ENCODE peak calls at places on chromosomes 5 and 9, in four cellular contexts. W is fibroblast of pulmonary artery, C is lower leg skin, Y is ovary. V is an unnamed sample.
A peak's percentile ranks its signal among the peaks of the same experiment; 100 is the strongest.

GRCh38 chr5:35902032-35902681 is 36.3 kb downstream of the CAPSL start:
- DNase-seq in W (no peak), C (no peak), Y (no peak), V (no peak)

GRCh38 chr5:5244581-5244980 is 104.5 kb downstream of the ADAMTS16 start:
- DNase-seq in W (no peak), C (no peak), Y (no peak), V (no peak)

GRCh38 chr5:31918739-31919138 is 255.4 kb downstream of the GOLPH3 start:
- DNase-seq in W (no peak), C (no peak), Y (no peak), V (no peak)

GRCh38 chr5:150078802-150079654 is 7.3 kb downstream of the CSF1R start:
- DNase-seq in W (no peak), C (no peak), Y (no peak), V (peak; percentile 33)

GRCh38 chr5:149677721-149678120 is 52.4 kb upstream of the PPARGC1B start:
- DNase-seq in W (no peak), C (no peak), Y (no peak), V (no peak)

GRCh38 chr5:63175850-63176249 is 597.2 kb downstream of the LRRC70 start:
- DNase-seq in W (no peak), C (no peak), Y (no peak), V (no peak)

GRCh38 chr9:35311891-35312639 is 150.3 kb downstream of the UNC13B start:
- DNase-seq in W (no peak), C (no peak), Y (no peak), V (no peak)

GRCh38 chr5:149666212-149666852 is 63.8 kb upstream of the PPARGC1B start:
- DNase-seq in W (peak; percentile 50), C (no peak), Y (no peak), V (no peak)

GRCh38 chr5:9324348-9325056 is 221.4 kb downstream of the SEMA5A start:
- DNase-seq in W (peak; percentile 88), C (no peak), Y (no peak), V (no peak)

GRCh38 chr5:64347308-64347707 is 158.5 kb upstream of the RGS7BP start:
- DNase-seq in W (peak; percentile 6), C (no peak), Y (no peak), V (no peak)
- TF ChIP-seq CTCF in W (no peak), C (no peak), Y (no peak), V (no peak)

DNA sequence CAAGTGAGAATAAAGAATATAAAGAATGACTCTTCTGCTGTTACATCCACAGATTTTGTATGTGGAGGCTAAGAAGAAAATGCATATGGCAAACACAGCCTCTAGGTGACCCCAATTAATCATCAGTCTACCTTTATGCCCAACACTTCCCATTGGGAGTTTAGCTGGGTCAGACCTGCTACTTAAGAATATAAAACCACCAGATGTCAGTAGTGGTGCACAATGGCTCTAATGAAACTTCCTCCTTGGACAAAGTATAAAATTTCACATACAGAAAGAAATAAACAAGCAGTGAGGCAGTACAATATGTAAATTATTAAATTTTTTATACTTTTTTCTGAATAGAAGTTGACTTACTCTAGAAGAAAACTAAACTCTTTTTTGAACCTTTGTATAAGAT is 539.9 kb downstream of the BRINP1 start:
- DNase-seq in W (no peak), C (no peak), Y (no peak), V (no peak)
- TF ChIP-seq CTCF in W (no peak), C (no peak), Y (no peak), V (no peak)

DNA sequence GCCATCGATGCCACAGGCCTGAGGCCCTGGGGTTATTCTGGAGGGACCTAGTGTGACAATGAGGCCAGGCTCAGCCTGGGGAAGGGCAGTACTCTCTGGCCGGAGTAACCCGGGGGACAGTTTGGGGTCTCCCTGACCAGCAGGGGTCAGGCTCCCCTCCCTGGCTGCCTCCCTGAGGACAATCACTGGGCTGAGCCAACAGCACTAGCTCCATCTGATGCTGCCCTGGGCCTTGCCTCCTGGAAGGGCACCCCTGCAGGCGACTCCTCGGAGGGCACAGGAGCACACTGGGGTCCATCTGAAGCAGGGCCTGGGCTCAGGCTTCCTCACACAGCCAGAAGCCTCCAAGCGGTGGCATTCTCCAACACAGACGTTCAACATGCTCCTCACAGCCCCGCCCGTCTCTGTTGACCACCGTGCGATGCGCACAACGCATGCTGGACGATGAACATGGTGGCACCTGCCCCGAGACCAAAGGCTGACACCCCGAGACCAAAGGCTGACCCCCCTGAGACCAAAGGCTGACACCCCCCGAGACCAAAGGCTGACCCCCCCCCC is 68.3 kb downstream of the ADAMTS2 start:
- DNase-seq in W (no peak), C (no peak), Y (peak; percentile 46), V (no peak)
- TF ChIP-seq CTCF in W (no peak), C (no peak), Y (no peak), V (no peak)

DNA sequence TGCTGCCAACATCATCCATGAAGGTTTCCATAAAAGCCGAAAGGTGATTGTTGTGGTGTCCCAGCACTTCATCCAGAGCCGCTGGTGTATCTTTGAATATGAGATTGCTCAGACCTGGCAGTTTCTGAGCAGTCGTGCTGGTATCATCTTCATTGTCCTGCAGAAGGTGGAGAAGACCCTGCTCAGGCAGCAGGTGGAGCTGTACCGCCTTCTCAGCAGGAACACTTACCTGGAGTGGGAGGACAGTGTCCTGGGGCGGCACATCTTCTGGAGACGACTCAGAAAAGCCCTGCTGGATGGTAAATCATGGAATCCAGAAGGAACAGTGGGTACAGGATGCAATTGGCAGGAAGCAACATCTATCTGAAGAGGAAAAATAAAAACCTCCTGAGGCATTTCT is 10.1 kb downstream of the TLR4 start:
- DNase-seq in W (no peak), C (no peak), Y (no peak), V (no peak)
- TF ChIP-seq CTCF in W (no peak), C (no peak), Y (no peak), V (no peak)

GRCh38 chr5:172186114-172186695 is 1.8 kb downstream of the STK10 start:
- DNase-seq in W (no peak), C (no peak), Y (no peak), V (no peak)

GRCh38 chr5:172185096-172185461 is 2.9 kb downstream of the STK10 start:
- DNase-seq in W (no peak), C (no peak), Y (no peak), V (no peak)

GRCh38 chr5:172188893-172189692 is 1.1 kb upstream of the STK10 start:
- DNase-seq in W (no peak), C (no peak), Y (peak; percentile 24), V (no peak)

GRCh38 chr5:172188033-172188892 is at the start of gene STK10:
- DNase-seq in W (peak; percentile 93), C (peak; percentile 83), Y (peak; percentile 89), V (peak; percentile 87)

DNA sequence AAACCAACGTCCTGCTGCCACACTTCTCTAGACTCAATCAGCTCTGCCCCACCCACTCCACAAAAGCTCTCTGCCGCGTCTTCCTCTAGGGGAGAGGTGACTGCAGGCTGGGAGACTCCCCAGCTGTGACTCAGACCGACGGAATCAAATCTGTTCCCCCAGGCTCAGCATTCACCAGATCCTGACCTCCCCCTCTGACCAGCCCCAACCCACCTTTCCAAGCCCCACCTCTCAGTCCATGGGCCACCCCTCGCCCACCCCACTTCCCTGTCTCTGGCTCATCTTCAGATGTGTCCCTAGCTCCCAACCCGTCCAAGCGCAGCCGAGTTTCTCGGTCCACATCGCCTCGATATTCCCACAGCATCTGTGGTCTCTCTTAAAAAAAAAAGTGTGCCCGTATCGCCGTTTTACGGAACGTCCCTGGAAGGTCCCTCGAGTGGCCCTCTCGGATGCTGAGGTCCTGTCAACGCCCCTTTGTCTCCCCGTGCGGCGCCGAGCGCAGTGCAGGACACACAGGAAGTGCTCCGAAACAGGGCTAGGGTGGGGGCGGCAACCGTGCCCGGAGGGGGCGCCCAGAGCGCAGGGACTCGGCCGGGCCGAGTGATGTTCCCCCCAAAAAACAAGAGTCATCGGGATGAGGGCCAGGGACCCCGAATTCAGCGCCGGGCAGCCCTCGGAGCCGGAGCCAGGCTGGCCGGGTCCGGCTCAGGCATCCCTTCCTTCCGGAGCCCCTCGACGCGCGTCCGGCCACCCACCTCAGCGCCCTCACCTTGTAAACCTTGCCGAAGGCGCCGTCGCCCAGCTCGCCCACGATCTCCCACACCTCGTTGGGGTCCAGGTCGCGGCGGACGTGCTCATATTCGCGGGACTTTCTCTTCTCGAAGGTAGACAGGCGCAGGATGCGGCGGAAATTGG is 649 bp downstream of the STK10 start:
- DNase-seq in W (peak; percentile 63), C (peak; percentile 63), Y (peak; percentile 56), V (no peak)
- TF ChIP-seq CTCF in W (no peak), C (no peak), Y (no peak), V (no peak)

GRCh38 chr9:123682746-123683145 is 247.2 kb downstream of the DENND1A start:
- DNase-seq in W (no peak), C (no peak), Y (no peak), V (no peak)
- TF ChIP-seq CTCF in W (no peak), C (no peak), Y (no peak), V (no peak)

DNA sequence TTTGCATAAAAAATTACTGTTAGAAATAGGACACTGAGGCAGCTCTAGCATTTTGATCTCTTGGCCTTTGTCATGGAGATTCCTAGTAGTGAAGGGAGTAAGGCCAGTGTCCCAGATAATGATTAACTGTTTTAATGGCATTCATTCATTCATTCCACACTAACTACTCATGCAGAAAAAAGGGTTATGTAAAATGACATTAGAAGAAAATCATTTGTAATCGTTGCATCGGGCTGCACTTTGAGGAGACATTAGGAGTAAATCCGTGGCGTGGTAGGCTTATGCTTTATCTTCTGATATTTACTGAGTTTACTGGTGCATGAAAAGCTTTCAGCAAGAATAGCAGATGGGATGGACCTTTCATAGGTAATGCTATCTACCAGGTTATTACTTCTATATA is 82.6 kb upstream of the GRHPR start:
- DNase-seq in W (no peak), C (no peak), Y (no peak), V (no peak)
- TF ChIP-seq CTCF in W (no peak), C (no peak), Y (no peak), V (no peak)

GRCh38 chr5:151255621-151256286 is 2.8 kb downstream of the GM2A start:
- DNase-seq in W (no peak), C (no peak), Y (no peak), V (no peak)
- TF ChIP-seq CTCF in W (no peak), C (no peak), Y (no peak), V (no peak)

V was measured in mesothelial cell of epicardium.